ENCODE peak calls at places on chromosomes 2 and 18, in five cellular contexts. X is A172, J is DMS79 treated with DMSO at 0.1 percent for 48 hours, A is B cell, R is lower lobe of right lung. E is an unnamed sample.

GRCh38 chr2:189545424-189545823 is 35.2 kb downstream of the SLC40A1 start:
- DNase-seq in R (no peak), A (no peak), J (no peak), X (no peak), E (peak)

GRCh38 chr2:120398051-120398960 is 52.4 kb downstream of the INHBB start:
- DNase-seq in X (no peak), A (no peak), J (no peak), R (no peak), E (no peak)

GRCh38 chr2:98604547-98604946 is 3.8 kb downstream of the COA5 start:
- DNase-seq in J (peak), R (no peak), A (no peak), X (no peak), E (no peak)

GRCh38 chr2:222671259-222672067 is at the start of gene MOGAT1:
- DNase-seq in R (peak), A (no peak), J (peak), X (no peak), E (peak)

GRCh38 chr2:161122772-161123530 is 37.3 kb upstream of the TANK start:
- DNase-seq in A (no peak), R (no peak), J (no peak), X (peak), E (peak)

GRCh38 chr2:20326163-20326780 is 24.4 kb downstream of the PUM2 start:
- DNase-seq in X (peak), R (no peak), A (peak), J (peak), E (peak)

GRCh38 chr2:23602113-23602512 is 217.1 kb downstream of the KLHL29 start:
- DNase-seq in X (peak), A (no peak), J (no peak), R (no peak), E (peak)

GRCh38 chr2:2117923-2118322 is 213.2 kb downstream of the MYT1L start:
- DNase-seq in X (no peak), A (no peak), R (no peak), J (no peak), E (no peak)

GRCh38 chr18:45588284-45588683 is 27.0 kb upstream of the SLC14A2 start:
- DNase-seq in R (no peak), X (peak), A (no peak), J (no peak), E (peak)

GRCh38 chr2:48107326-48107925 is 201.1 kb upstream of the FBXO11 start:
- DNase-seq in A (no peak), X (peak), J (no peak), R (no peak), E (peak)

GRCh38 chr18:14100503-14101286 is 31.5 kb downstream of the ZNF519 start:
- DNase-seq in J (no peak), A (no peak), R (no peak), X (no peak), E (no peak)

GRCh38 chr2:223486741-223487140 is 115.4 kb downstream of the SCG2 start:
- DNase-seq in J (peak), X (no peak), A (no peak), R (no peak), E (no peak)

GRCh38 chr2:9770308-9771100 is 72.8 kb upstream of the TAF1B start:
- DNase-seq in A (no peak), J (no peak), R (no peak), X (peak), E (peak)

GRCh38 chr2:189534854-189535253 is 45.7 kb downstream of the SLC40A1 start:
- DNase-seq in R (no peak), A (no peak), J (no peak), X (peak), E (no peak)

GRCh38 chr2:152569186-152569585 is 148.1 kb downstream of the PRPF40A start:
- DNase-seq in J (no peak), X (no peak), R (no peak), A (no peak), E (no peak)

E was measured in MG63.